ENCODE peak calls at places on chromosomes 11 and 22, in nine cellular contexts. T is HepG2, R is PC-9, K is keratinocyte, E is endothelial cell of umbilical vein, J is GM23248, M is MM.1S, F is neural progenitor cell, S is PC-3. Y is an unnamed sample.

GRCh38 chr11:8871283-8871775 is 39.7 kb upstream of the AKIP1 start:
- DNase-seq in T (peak; percentile 26), F (peak; percentile 87), M (no peak), R (peak; percentile 36), S (peak; percentile 53), E (peak; percentile 72), J (peak; percentile 95), K (no peak), Y (peak; percentile 96)

GRCh38 chr11:93849751-93850584 is 450 bp downstream of the VSTM5 start:
- DNase-seq in S (peak; percentile 30), K (no peak), M (no peak), F (peak; percentile 38), J (peak; percentile 56), T (no peak), R (no peak), E (peak; percentile 6), Y (peak; percentile 50)

GRCh38 chr11:17683378-17684161 is 35.8 kb upstream of the MYOD1 start:
- DNase-seq in T (peak; percentile 42), K (no peak), S (peak; percentile 80), M (no peak), R (peak; percentile 71), J (peak; percentile 48), E (peak; percentile 72), F (no peak), Y (peak; percentile 53)

GRCh38 chr11:326842-327580 is 6.4 kb upstream of the IFITM3 start:
- DNase-seq in F (no peak), R (no peak), E (peak; percentile 84), T (peak; percentile 36), S (no peak), J (peak; percentile 40), M (no peak), K (no peak), Y (peak; percentile 71)

GRCh38 chr11:1486054-1486825 is at the start of gene MOB2:
- DNase-seq in M (no peak), S (no peak), E (peak; percentile 43), K (no peak), R (no peak), J (no peak), F (no peak), T (no peak), Y (peak; percentile 7)

GRCh38 chr11:43944761-43945311 is 2.4 kb downstream of the C11orf96 start:
- DNase-seq in E (peak; percentile 51), R (no peak), F (peak; percentile 58), J (peak; percentile 42), T (peak; percentile 19), M (peak; percentile 87), S (peak; percentile 61), K (no peak), Y (no peak)

GRCh38 chr11:6269994-6270393 is 10.4 kb downstream of the CCKBR start:
- DNase-seq in R (no peak), J (peak; percentile 11), T (no peak), M (no peak), F (peak; percentile 10), S (no peak), E (no peak), K (no peak), Y (no peak)

GRCh38 chr11:70135142-70136132 is 57.3 kb downstream of the ANO1 start:
- DNase-seq in E (no peak), R (no peak), S (no peak), F (peak; percentile 51), M (no peak), J (peak; percentile 36), T (no peak), K (no peak), Y (peak; percentile 33)

GRCh38 chr11:112318193-112318592 is 57.5 kb upstream of the PLET1 start:
- DNase-seq in M (no peak), E (peak; percentile 70), F (no peak), J (peak; percentile 91), T (no peak), S (peak; percentile 99), K (peak; percentile 76), R (peak; percentile 83), Y (peak; percentile 90)

DNA sequence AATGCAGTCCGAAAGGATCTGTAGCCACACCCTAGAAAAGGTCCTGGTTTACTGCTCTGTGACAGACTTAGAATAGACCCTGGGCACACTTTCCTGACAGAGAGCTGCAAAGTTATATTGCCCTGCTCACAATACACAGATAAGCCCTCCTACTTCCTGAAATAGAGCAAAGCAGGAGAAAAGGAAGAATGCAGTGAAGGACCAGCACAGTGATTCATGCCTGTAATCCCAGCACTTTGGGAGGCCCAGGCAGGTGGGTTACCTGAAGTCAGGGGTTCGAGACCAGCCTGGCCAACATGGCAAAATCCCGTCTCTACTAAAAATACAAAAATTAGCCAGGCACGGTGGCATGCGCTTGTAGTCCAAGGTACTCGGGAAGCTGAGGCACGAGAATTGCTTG is 2.1 kb downstream of the CYB561A3 start:
- DNase-seq in M (no peak), K (no peak), J (no peak), S (no peak), R (no peak), F (no peak), E (peak; percentile 45), T (no peak), Y (no peak)
- H3K4me2 ChIP-seq in M (no peak overlapping the region), K (no peak overlapping the region), J (no peak overlapping the region), S (no peak overlapping the region), R (no peak overlapping the region), F (no peak overlapping the region), E (no peak overlapping the region), T (no peak overlapping the region), Y (no peak overlapping the region)

GRCh38 chr22:29727248-29727551 is 7.4 kb downstream of the CABP7 start:
- DNase-seq in R (no peak), K (no peak), E (peak; percentile 10), M (peak; percentile 9), J (peak; percentile 52), F (peak; percentile 84), S (no peak), T (peak; percentile 33), Y (no peak)
- TF ChIP-seq EZH2 in R (no peak), K (no peak), E (no peak), M (no peak), J (no peak), F (no peak), S (no peak), T (no peak), Y (no peak)

GRCh38 chr22:17239156-17239701 is 20.0 kb upstream of the ADA2 start:
- DNase-seq in E (no peak), M (no peak), J (no peak), T (no peak), K (no peak), S (no peak), R (no peak), F (no peak), Y (no peak)

GRCh38 chr22:17235861-17236260 is 16.6 kb upstream of the ADA2 start:
- DNase-seq in E (no peak), T (no peak), F (no peak), K (no peak), M (no peak), S (no peak), R (no peak), J (no peak), Y (no peak)

GRCh38 chr22:17235149-17235655 is 16.0 kb upstream of the ADA2 start:
- DNase-seq in K (no peak), M (no peak), T (no peak), S (no peak), J (no peak), F (no peak), R (no peak), E (no peak), Y (no peak)

GRCh38 chr22:17234144-17234623 is 14.9 kb upstream of the ADA2 start:
- DNase-seq in T (no peak), M (no peak), J (peak; percentile 25), F (peak; percentile 89), E (no peak), K (no peak), R (peak; percentile 39), S (no peak), Y (peak; percentile 6)

GRCh38 chr22:17237031-17237668 is 17.9 kb upstream of the ADA2 start:
- DNase-seq in T (no peak), F (no peak), M (peak; percentile 80), E (no peak), J (no peak), S (no peak), K (no peak), R (no peak), Y (no peak)
- H3K4me3 ChIP-seq in T (peak overlapping the region; percentile 54), F (no peak overlapping the region), M (peak overlapping the region; percentile 49), E (no peak overlapping the region), J (no peak overlapping the region), S (no peak overlapping the region), K (no peak overlapping the region), R (no peak overlapping the region), Y (no peak overlapping the region)

GRCh38 chr11:12768731-12769673 is 94.8 kb downstream of the TEAD1 start:
- DNase-seq in R (no peak), J (no peak), M (no peak), S (peak; percentile 6), T (no peak), F (no peak), K (no peak), E (no peak), Y (no peak)

GRCh38 chr11:12769834-12770345 is 95.7 kb downstream of the TEAD1 start:
- DNase-seq in M (no peak), E (peak; percentile 63), R (peak; percentile 94), J (peak; percentile 89), F (no peak), S (peak; percentile 82), T (no peak), K (peak; percentile 41), Y (peak; percentile 56)

GRCh38 chr11:12765428-12765827 is 91.2 kb downstream of the TEAD1 start:
- DNase-seq in M (no peak), T (no peak), K (no peak), R (no peak), S (no peak), J (no peak), F (no peak), E (no peak), Y (peak; percentile 76)

GRCh38 chr11:12767022-12767421 is 92.8 kb downstream of the TEAD1 start:
- DNase-seq in T (no peak), F (no peak), K (no peak), R (no peak), M (no peak), J (no peak), S (no peak), E (no peak), Y (no peak)

GRCh38 chr11:12767577-12767976 is 93.4 kb downstream of the TEAD1 start:
- DNase-seq in F (no peak), T (no peak), K (no peak), R (no peak), J (no peak), E (no peak), M (no peak), S (no peak), Y (no peak)
- H3K4me2 ChIP-seq in F (no peak overlapping the region), T (no peak overlapping the region), K (no peak overlapping the region), R (no peak overlapping the region), J (no peak overlapping the region), E (no peak overlapping the region), M (no peak overlapping the region), S (no peak overlapping the region), Y (no peak overlapping the region)

GRCh38 chr11:72239296-72239848 is 4.6 kb downstream of the PHOX2A start:
- DNase-seq in S (peak; percentile 47), T (no peak), J (peak; percentile 75), M (no peak), K (no peak), R (no peak), F (peak; percentile 73), E (no peak), Y (peak; percentile 47)
- TF ChIP-seq EZH2 in S (no peak), T (no peak), J (no peak), M (no peak), K (no peak), R (no peak), F (no peak), E (no peak), Y (no peak)

DNA sequence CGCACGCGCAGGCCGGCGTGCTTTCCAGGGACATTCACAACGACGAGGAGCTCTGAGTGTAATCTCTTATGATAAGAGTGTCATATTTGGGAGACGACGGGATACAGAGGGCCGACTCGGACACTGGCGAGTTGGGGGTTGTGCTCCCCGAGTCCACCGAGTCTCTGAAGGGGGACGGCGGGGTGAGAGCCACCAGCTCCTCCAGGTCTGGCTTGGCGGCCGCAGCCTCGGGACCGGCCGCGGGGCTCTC is 170.9 kb upstream of the CTSC start:
- DNase-seq in F (no peak), J (no peak), S (no peak), R (no peak), E (no peak), K (no peak), M (no peak), T (no peak), Y (no peak)
- H3K4me3 ChIP-seq in F (peak overlapping the region; percentile 38), J (peak overlapping the region; percentile 50), S (no peak overlapping the region), R (no peak overlapping the region), E (peak overlapping the region; percentile 47), K (no peak overlapping the region), M (no peak overlapping the region), T (no peak overlapping the region), Y (no peak overlapping the region)

Y was measured in fibroblast of lung.